ENCODE peak calls at places on chromosomes 11 and 22, in nine cellular contexts. X is kidney glomerular epithelial cell; D is endothelial cell; O is epithelial cell of esophagus; T is activated CD4-positive, CD25-positive, alpha-beta regulatory T cell; J is activated CD4-positive, alpha-beta T cell treated with anti-CD3 and anti-CD28 coated beads for 48 hours; W is GM12891; R is fibroblast of lung; Z is HuH-7.5. A is an unnamed sample.

GRCh38 chr11:76614471-76615183 is 55.9 kb downstream of the LRRC32 start:
- DNase-seq in O (no peak), W (no peak), J (no peak), Z (no peak), T (no peak), X (no peak), D (no peak), R (peak), A (no peak)

GRCh38 chr22:25200967-25201366 is 1.3 kb downstream of the CRYBB3 start:
- DNase-seq in X (no peak), J (no peak), R (no peak), T (no peak), O (no peak), W (no peak), Z (no peak), D (no peak), A (no peak)

GRCh38 chr22:12601870-12602779 is 2925.9 kb upstream of the OR11H1 start:
- DNase-seq in D (no peak), T (no peak), W (no peak), Z (no peak), J (no peak), O (no peak), R (no peak), X (no peak), A (no peak)

GRCh38 chr11:90434858-90435257 is 212.0 kb upstream of the CHORDC1 start:
- DNase-seq in X (no peak), J (no peak), T (no peak), W (no peak), D (peak), O (peak), R (no peak), Z (no peak), A (no peak)

GRCh38 chr22:48845356-48845936 is 982.2 kb downstream of the BRD1 start:
- DNase-seq in O (no peak), D (no peak), W (no peak), X (no peak), R (no peak), Z (no peak), J (no peak), T (no peak), A (no peak)

GRCh38 chr11:122440783-122441701 is 214.5 kb upstream of the UBASH3B start:
- DNase-seq in T (no peak), O (no peak), Z (no peak), D (peak), J (no peak), R (peak), W (no peak), X (no peak), A (no peak)

GRCh38 chr11:1193326-1194230 is 29.3 kb upstream of the MUC5B start:
- DNase-seq in D (no peak), Z (no peak), J (no peak), X (no peak), R (no peak), O (no peak), W (no peak), T (no peak), A (no peak)

GRCh38 chr22:37199839-37200161 is 11.8 kb upstream of the C1QTNF6 start:
- DNase-seq in W (no peak), D (no peak), Z (peak), T (no peak), R (no peak), X (no peak), J (no peak), O (no peak), A (no peak)

GRCh38 chr22:27581688-27582087 is 219.9 kb downstream of the MN1 start:
- DNase-seq in T (no peak), J (no peak), X (no peak), W (no peak), D (no peak), O (no peak), R (no peak), Z (no peak), A (no peak)

GRCh38 chr22:35921777-35922176 is 106.8 kb downstream of the RBFOX2 start:
- DNase-seq in X (peak), R (peak), J (peak), D (peak), O (peak), W (no peak), Z (no peak), T (no peak), A (peak)

GRCh38 chr11:204587-205109 is 2.6 kb downstream of the BET1L start:
- DNase-seq in T (no peak), O (no peak), D (no peak), J (no peak), R (no peak), X (no peak), W (no peak), Z (no peak), A (no peak)

GRCh38 chr11:57123590-57123989 is 58.2 kb upstream of the LRRC55 start:
- DNase-seq in J (no peak), Z (no peak), X (no peak), W (no peak), D (no peak), O (no peak), R (no peak), T (no peak), A (no peak)

GRCh38 chr11:95305726-95306522 is 74.9 kb upstream of the SESN3 start:
- DNase-seq in W (no peak), Z (no peak), J (no peak), D (no peak), X (no peak), T (no peak), R (no peak), O (no peak), A (no peak)

GRCh38 chr11:116510886-116511650 is 261.7 kb downstream of the BUD13 start:
- DNase-seq in D (no peak), X (no peak), J (no peak), R (no peak), T (no peak), Z (no peak), W (no peak), O (no peak), A (no peak)

GRCh38 chr11:61369372-61370348 is 7.5 kb downstream of the TMEM138 start:
- DNase-seq in W (no peak), J (no peak), O (peak), X (no peak), T (no peak), Z (no peak), R (peak), D (no peak), A (no peak)

GRCh38 chr11:1879941-1880720 is 11.6 kb downstream of the PRR33 start:
- DNase-seq in W (peak), X (no peak), J (peak), Z (no peak), T (no peak), D (peak), O (no peak), R (peak), A (no peak)